ENCODE peak calls at places on chromosomes 2 and 18, in seven cellular contexts. T, O, B, H, F, R and S are unnamed samples.

GRCh38 chr2:85234879-85235278 is 92.9 kb downstream of the TGOLN2 start:
- DNase-seq in T (no peak), O (no peak), B (no peak), H (peak; percentile 67), F (no peak), R (no peak), S (no peak)

GRCh38 chr2:212135739-212136138 is 402.9 kb downstream of the ERBB4 start:
- DNase-seq in T (peak; percentile 38), O (no peak), B (no peak), H (no peak), F (no peak), R (no peak), S (no peak)

GRCh38 chr2:48712151-48712550 is 43.4 kb downstream of the LHCGR start:
- DNase-seq in T (peak; percentile 58), O (no peak), B (no peak), H (no peak), F (no peak), R (no peak), S (no peak)

GRCh38 chr2:69644506-69644979 is 1.0 kb upstream of the AAK1 start:
- DNase-seq in T (no peak), O (no peak), B (peak; percentile 19), H (no peak), F (no peak), R (peak; percentile 14), S (no peak)

GRCh38 chr2:181131584-181131983 is 151.2 kb downstream of the UBE2E3 start:
- DNase-seq in T (no peak), O (no peak), B (no peak), H (no peak), F (no peak), R (no peak), S (no peak)

GRCh38 chr2:238240761-238241711 is 1.2 kb upstream of the HES6 start:
- DNase-seq in T (no peak), O (peak; percentile 90), B (peak; percentile 76), H (peak; percentile 86), F (peak; percentile 88), R (no peak), S (peak; percentile 87)

GRCh38 chr2:119158563-119159347 is at the start of gene C1QL2:
- DNase-seq in T (no peak), O (peak; percentile 72), B (no peak), H (peak; percentile 50), F (no peak), R (peak; percentile 10), S (no peak)

GRCh38 chr2:70344195-70344594 is 42.3 kb upstream of the FAM136A start:
- DNase-seq in T (peak; percentile 9), O (no peak), B (no peak), H (no peak), F (no peak), R (peak; percentile 91), S (peak; percentile 60)

GRCh38 chr18:56684277-56684676 is 33.1 kb downstream of the WDR7 start:
- DNase-seq in T (no peak), O (no peak), B (no peak), H (no peak), F (no peak), R (no peak), S (no peak)

GRCh38 chr18:38237796-38238195 is 672.2 kb upstream of the CELF4 start:
- DNase-seq in T (no peak), O (no peak), B (no peak), H (no peak), F (no peak), R (no peak), S (no peak)

GRCh38 chr2:15355386-15355785 is 205.7 kb downstream of the NBAS start:
- DNase-seq in T (no peak), O (no peak), B (no peak), H (no peak), F (no peak), R (no peak), S (no peak)

GRCh38 chr2:135066710-135067109 is 14.6 kb downstream of the RAB3GAP1 start:
- DNase-seq in T (peak; percentile 41), O (no peak), B (no peak), H (no peak), F (no peak), R (peak; percentile 6), S (peak; percentile 35)

GRCh38 chr2:42059261-42059898 is 11.6 kb downstream of the PKDCC start:
- DNase-seq in T (no peak), O (no peak), B (no peak), H (no peak), F (peak; percentile 59), R (no peak), S (no peak)

GRCh38 chr2:64277101-64277849 is 133.1 kb upstream of the PELI1 start:
- DNase-seq in T (no peak), O (no peak), B (no peak), H (no peak), F (no peak), R (peak; percentile 76), S (no peak)

GRCh38 chr2:47237375-47238357 is 82.6 kb upstream of the STPG4 start:
- DNase-seq in T (peak; percentile 47), O (no peak), B (peak; percentile 63), H (no peak), F (no peak), R (no peak), S (no peak)

GRCh38 chr2:80258793-80259192 is 45.8 kb downstream of the LRRTM1 start:
- DNase-seq in T (no peak), O (no peak), B (no peak), H (no peak), F (no peak), R (no peak), S (no peak)

GRCh38 chr2:54558188-54558975 is 102.3 kb downstream of the SPTBN1 start:
- DNase-seq in T (peak; percentile 64), O (peak; percentile 92), B (peak; percentile 53), H (peak; percentile 77), F (peak; percentile 93), R (peak; percentile 79), S (peak; percentile 86)

GRCh38 chr18:40355701-40356100 is 1599.3 kb upstream of the PIK3C3 start:
- DNase-seq in T (peak; percentile 64), O (no peak), B (no peak), H (no peak), F (no peak), R (peak; percentile 50), S (no peak)

GRCh38 chr2:127102464-127103242 is 4.3 kb downstream of the BIN1 start:
- DNase-seq in T (no peak), O (peak; percentile 45), B (no peak), H (no peak), F (peak; percentile 53), R (no peak), S (no peak)

GRCh38 chr2:48170281-48170680 is 264.0 kb upstream of the FBXO11 start:
- DNase-seq in T (peak; percentile 69), O (no peak), B (no peak), H (no peak), F (no peak), R (peak; percentile 16), S (no peak)

GRCh38 chr2:33321236-33321731 is 155.2 kb upstream of the RASGRP3 start:
- DNase-seq in T (peak; percentile 77), O (no peak), B (no peak), H (no peak), F (no peak), R (peak; percentile 34), S (peak; percentile 42)

GRCh38 chr18:7953085-7953958 is 386.2 kb downstream of the PTPRM start:
- DNase-seq in T (no peak), O (no peak), B (no peak), H (no peak), F (no peak), R (no peak), S (no peak)

DNA sequence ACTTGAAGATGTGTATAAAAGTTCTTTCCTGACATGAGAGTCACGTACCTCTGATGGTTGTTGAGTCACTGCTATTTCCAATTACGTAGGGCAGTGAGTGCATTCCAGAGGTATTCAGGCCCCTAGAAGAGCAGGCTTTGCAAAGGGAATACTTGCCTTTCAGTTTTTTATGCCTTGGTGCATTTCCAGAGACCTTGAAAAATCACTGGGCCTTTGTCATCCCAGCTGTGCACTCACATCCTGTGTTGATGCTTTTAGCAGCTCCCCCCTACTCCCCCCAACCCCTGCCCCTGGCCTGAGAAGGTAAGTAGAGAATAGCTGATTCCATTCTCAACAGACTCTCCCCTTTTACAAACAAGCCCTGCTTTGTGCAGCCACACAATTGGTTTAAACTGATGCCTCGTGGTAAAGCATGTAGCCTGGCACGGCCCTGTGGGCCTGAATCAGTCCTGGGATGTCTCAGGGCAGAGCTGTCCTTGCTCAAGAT is 174.2 kb downstream of the PRPF40A start:
- DNase-seq in T (peak; percentile 100), O (no peak), B (no peak), H (no peak), F (no peak), R (peak; percentile 90), S (peak; percentile 74)
- H3K27ac ChIP-seq in T (peak overlapping the region; percentile 94), O (peak overlapping the region; percentile 45), B (peak overlapping the region; percentile 33), H (peak overlapping the region; percentile 18), F (no peak overlapping the region), R (peak overlapping the region; percentile 84), S (peak overlapping the region; percentile 87)

GRCh38 chr2:236774171-236774570 is 204.5 kb downstream of the ACKR3 start:
- DNase-seq in T (no peak), O (no peak), B (no peak), H (peak; percentile 23), F (no peak), R (no peak), S (no peak)

GRCh38 chr2:236773206-236773605 is 203.6 kb downstream of the ACKR3 start:
- DNase-seq in T (no peak), O (no peak), B (no peak), H (no peak), F (no peak), R (no peak), S (no peak)

GRCh38 chr2:236775521-236775920 is 205.9 kb downstream of the ACKR3 start:
- DNase-seq in T (no peak), O (no peak), B (no peak), H (no peak), F (no peak), R (no peak), S (no peak)

GRCh38 chr2:236769981-236770671 is 200.5 kb downstream of the ACKR3 start:
- DNase-seq in T (peak; percentile 87), O (no peak), B (no peak), H (no peak), F (no peak), R (peak; percentile 99), S (peak; percentile 80)

GRCh38 chr2:236772220-236772837 is 202.7 kb downstream of the ACKR3 start:
- DNase-seq in T (no peak), O (no peak), B (no peak), H (no peak), F (no peak), R (no peak), S (no peak)
- H3K4me1 ChIP-seq in T (no peaks in the 10 kb centered on the region), O (peaks cover 2% of the 10 kb centered on the region), B (peaks cover 11% of the 10 kb centered on the region), H (peaks cover 7% of the 10 kb centered on the region), F (no peaks in the 10 kb centered on the region), R (peaks cover 40% of the 10 kb centered on the region), S (peaks cover 35% of the 10 kb centered on the region)

DNA sequence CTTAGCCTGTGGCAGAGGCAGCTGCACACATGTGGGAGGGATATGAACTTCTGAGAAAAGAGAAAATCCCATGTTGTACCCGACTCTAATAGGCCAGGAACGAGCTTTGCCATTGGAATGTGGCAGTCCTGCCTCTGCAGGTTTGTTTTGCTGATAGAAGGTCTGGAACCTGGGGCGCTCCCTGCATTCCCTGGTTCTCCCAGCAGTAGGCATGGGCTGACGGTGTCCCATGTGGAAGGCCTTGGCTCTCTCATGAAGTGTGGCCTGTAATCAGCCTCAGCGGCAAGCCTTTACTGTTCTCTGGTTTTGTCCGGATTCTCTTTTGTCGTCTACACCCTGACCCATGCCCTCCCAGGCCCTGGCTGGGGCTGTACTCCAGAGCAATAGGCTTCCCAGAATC is 72.3 kb downstream of the KIF5C start:
- DNase-seq in T (no peak), O (no peak), B (no peak), H (no peak), F (no peak), R (no peak), S (no peak)
- H3K27me3 ChIP-seq in T (peaks cover 2% of the 10 kb centered on the region), O (no peaks in the 10 kb centered on the region), B (no peaks in the 10 kb centered on the region), H (no peaks in the 10 kb centered on the region), F (no peaks in the 10 kb centered on the region), R (peaks cover 4% of the 10 kb centered on the region), S (no peaks in the 10 kb centered on the region)

GRCh38 chr2:99404039-99404799 is 67.0 kb downstream of the EIF5B start:
- DNase-seq in T (no peak), O (no peak), B (no peak), H (peak; percentile 1), F (no peak), R (no peak), S (no peak)
- H3K27ac ChIP-seq in T (no peak overlapping the region), O (no peak overlapping the region), B (peak overlapping the region; percentile 51), H (peak overlapping the region; percentile 83), F (no peak overlapping the region), R (no peak overlapping the region), S (no peak overlapping the region)